ENCODE peak calls at places on chromosomes 11 and 22, in nine cellular contexts. One of them, this sample, is unnamed.

GRCh38 chr11:57662893-57663292 is 5.0 kb upstream of the ZDHHC5 start:
- DNase-seq in brain microvascular endothelial cell: no peak
- DNase-seq in hypothalamus: no peak
- DNase-seq in ELF-1: peak
- DNase-seq in SK-N-MC: no peak
- DNase-seq in stromal cell of bone marrow: no peak
- DNase-seq in natural killer cell treated with Interleukin-12 subunit alpha and Interleukin-12 subunit beta and Interleukin-15 and Interleukin-18, amount 100 ng/mL, for 72 hours: no peak
- DNase-seq in stimulated activated CD8-positive, alpha-beta memory T cell treated with anti-CD3 and anti-CD28 coated beads, Interleukin-4, amount 100 ng/mL, for 4 hours: no peak
- DNase-seq in cardiac fibroblast: no peak
- DNase-seq in this sample: no peak

GRCh38 chr11:6413791-6414231 is 5.1 kb downstream of the APBB1 start:
- DNase-seq in brain microvascular endothelial cell: no peak
- DNase-seq in hypothalamus: no peak
- DNase-seq in ELF-1: no peak
- DNase-seq in SK-N-MC: no peak
- DNase-seq in stromal cell of bone marrow: no peak
- DNase-seq in natural killer cell treated with Interleukin-12 subunit alpha and Interleukin-12 subunit beta and Interleukin-15 and Interleukin-18, amount 100 ng/mL, for 72 hours: peak
- DNase-seq in stimulated activated CD8-positive, alpha-beta memory T cell treated with anti-CD3 and anti-CD28 coated beads, Interleukin-4, amount 100 ng/mL, for 4 hours: no peak
- DNase-seq in cardiac fibroblast: no peak
- DNase-seq in this sample: no peak

GRCh38 chr11:26929806-26930517 is 64.0 kb upstream of the FIBIN start:
- DNase-seq in brain microvascular endothelial cell: no peak
- DNase-seq in hypothalamus: no peak
- DNase-seq in ELF-1: no peak
- DNase-seq in SK-N-MC: no peak
- DNase-seq in stromal cell of bone marrow: no peak
- DNase-seq in natural killer cell treated with Interleukin-12 subunit alpha and Interleukin-12 subunit beta and Interleukin-15 and Interleukin-18, amount 100 ng/mL, for 72 hours: no peak
- DNase-seq in stimulated activated CD8-positive, alpha-beta memory T cell treated with anti-CD3 and anti-CD28 coated beads, Interleukin-4, amount 100 ng/mL, for 4 hours: no peak
- DNase-seq in cardiac fibroblast: no peak
- DNase-seq in this sample: no peak

GRCh38 chr22:25350551-25350971 is 131.1 kb downstream of the CRYBB2 start:
- DNase-seq in brain microvascular endothelial cell: no peak
- DNase-seq in hypothalamus: no peak
- DNase-seq in ELF-1: no peak
- DNase-seq in SK-N-MC: no peak
- DNase-seq in stromal cell of bone marrow: no peak
- DNase-seq in natural killer cell treated with Interleukin-12 subunit alpha and Interleukin-12 subunit beta and Interleukin-15 and Interleukin-18, amount 100 ng/mL, for 72 hours: no peak
- DNase-seq in stimulated activated CD8-positive, alpha-beta memory T cell treated with anti-CD3 and anti-CD28 coated beads, Interleukin-4, amount 100 ng/mL, for 4 hours: no peak
- DNase-seq in cardiac fibroblast: no peak
- DNase-seq in this sample: no peak

GRCh38 chr11:108734956-108735559 is 70.2 kb downstream of the DDX10 start:
- DNase-seq in brain microvascular endothelial cell: peak
- DNase-seq in hypothalamus: no peak
- DNase-seq in ELF-1: no peak
- DNase-seq in SK-N-MC: no peak
- DNase-seq in stromal cell of bone marrow: no peak
- DNase-seq in natural killer cell treated with Interleukin-12 subunit alpha and Interleukin-12 subunit beta and Interleukin-15 and Interleukin-18, amount 100 ng/mL, for 72 hours: no peak
- DNase-seq in stimulated activated CD8-positive, alpha-beta memory T cell treated with anti-CD3 and anti-CD28 coated beads, Interleukin-4, amount 100 ng/mL, for 4 hours: no peak
- DNase-seq in cardiac fibroblast: peak
- DNase-seq in this sample: no peak

GRCh38 chr11:109000531-109000930 is 335.7 kb downstream of the DDX10 start:
- DNase-seq in brain microvascular endothelial cell: no peak
- DNase-seq in hypothalamus: no peak
- DNase-seq in ELF-1: no peak
- DNase-seq in SK-N-MC: no peak
- DNase-seq in stromal cell of bone marrow: no peak
- DNase-seq in natural killer cell treated with Interleukin-12 subunit alpha and Interleukin-12 subunit beta and Interleukin-15 and Interleukin-18, amount 100 ng/mL, for 72 hours: no peak
- DNase-seq in stimulated activated CD8-positive, alpha-beta memory T cell treated with anti-CD3 and anti-CD28 coated beads, Interleukin-4, amount 100 ng/mL, for 4 hours: no peak
- DNase-seq in cardiac fibroblast: no peak
- DNase-seq in this sample: no peak

GRCh38 chr11:35047179-35047578 is 91.8 kb upstream of the CD44 start:
- DNase-seq in brain microvascular endothelial cell: no peak
- DNase-seq in hypothalamus: no peak
- DNase-seq in ELF-1: no peak
- DNase-seq in SK-N-MC: no peak
- DNase-seq in stromal cell of bone marrow: no peak
- DNase-seq in natural killer cell treated with Interleukin-12 subunit alpha and Interleukin-12 subunit beta and Interleukin-15 and Interleukin-18, amount 100 ng/mL, for 72 hours: no peak
- DNase-seq in stimulated activated CD8-positive, alpha-beta memory T cell treated with anti-CD3 and anti-CD28 coated beads, Interleukin-4, amount 100 ng/mL, for 4 hours: no peak
- DNase-seq in cardiac fibroblast: no peak
- DNase-seq in this sample: no peak

GRCh38 chr11:112903310-112903709 is 57.9 kb upstream of the NCAM1 start:
- DNase-seq in brain microvascular endothelial cell: no peak
- DNase-seq in hypothalamus: peak
- DNase-seq in ELF-1: no peak
- DNase-seq in SK-N-MC: no peak
- DNase-seq in stromal cell of bone marrow: no peak
- DNase-seq in natural killer cell treated with Interleukin-12 subunit alpha and Interleukin-12 subunit beta and Interleukin-15 and Interleukin-18, amount 100 ng/mL, for 72 hours: no peak
- DNase-seq in stimulated activated CD8-positive, alpha-beta memory T cell treated with anti-CD3 and anti-CD28 coated beads, Interleukin-4, amount 100 ng/mL, for 4 hours: no peak
- DNase-seq in cardiac fibroblast: no peak
- DNase-seq in this sample: no peak

GRCh38 chr11:75223954-75224643 is 16.5 kb upstream of the TPBGL start:
- DNase-seq in brain microvascular endothelial cell: no peak
- DNase-seq in hypothalamus: no peak
- DNase-seq in ELF-1: no peak
- DNase-seq in SK-N-MC: no peak
- DNase-seq in stromal cell of bone marrow: no peak
- DNase-seq in natural killer cell treated with Interleukin-12 subunit alpha and Interleukin-12 subunit beta and Interleukin-15 and Interleukin-18, amount 100 ng/mL, for 72 hours: no peak
- DNase-seq in stimulated activated CD8-positive, alpha-beta memory T cell treated with anti-CD3 and anti-CD28 coated beads, Interleukin-4, amount 100 ng/mL, for 4 hours: no peak
- DNase-seq in cardiac fibroblast: no peak
- DNase-seq in this sample: no peak

GRCh38 chr22:42313804-42314581 is 43.5 kb upstream of the TCF20 start:
- DNase-seq in brain microvascular endothelial cell: peak
- DNase-seq in hypothalamus: no peak
- DNase-seq in ELF-1: peak
- DNase-seq in SK-N-MC: no peak
- DNase-seq in stromal cell of bone marrow: no peak
- DNase-seq in natural killer cell treated with Interleukin-12 subunit alpha and Interleukin-12 subunit beta and Interleukin-15 and Interleukin-18, amount 100 ng/mL, for 72 hours: no peak
- DNase-seq in stimulated activated CD8-positive, alpha-beta memory T cell treated with anti-CD3 and anti-CD28 coated beads, Interleukin-4, amount 100 ng/mL, for 4 hours: no peak
- DNase-seq in cardiac fibroblast: peak
- DNase-seq in this sample: no peak

GRCh38 chr11:67630943-67631331 is 1.2 kb upstream of the NUDT8 start:
- DNase-seq in brain microvascular endothelial cell: no peak
- DNase-seq in hypothalamus: no peak
- DNase-seq in ELF-1: no peak
- DNase-seq in SK-N-MC: no peak
- DNase-seq in stromal cell of bone marrow: no peak
- DNase-seq in natural killer cell treated with Interleukin-12 subunit alpha and Interleukin-12 subunit beta and Interleukin-15 and Interleukin-18, amount 100 ng/mL, for 72 hours: no peak
- DNase-seq in stimulated activated CD8-positive, alpha-beta memory T cell treated with anti-CD3 and anti-CD28 coated beads, Interleukin-4, amount 100 ng/mL, for 4 hours: no peak
- DNase-seq in cardiac fibroblast: no peak
- DNase-seq in this sample: no peak

GRCh38 chr22:20536590-20537324 is 29.3 kb downstream of the MED15 start:
- DNase-seq in brain microvascular endothelial cell: no peak
- DNase-seq in hypothalamus: no peak
- DNase-seq in ELF-1: no peak
- DNase-seq in SK-N-MC: no peak
- DNase-seq in stromal cell of bone marrow: no peak
- DNase-seq in natural killer cell treated with Interleukin-12 subunit alpha and Interleukin-12 subunit beta and Interleukin-15 and Interleukin-18, amount 100 ng/mL, for 72 hours: no peak
- DNase-seq in stimulated activated CD8-positive, alpha-beta memory T cell treated with anti-CD3 and anti-CD28 coated beads, Interleukin-4, amount 100 ng/mL, for 4 hours: no peak
- DNase-seq in cardiac fibroblast: no peak
- DNase-seq in this sample: no peak

GRCh38 chr11:120869097-120869496 is 154.8 kb upstream of the TBCEL start:
- DNase-seq in brain microvascular endothelial cell: no peak
- DNase-seq in hypothalamus: no peak
- DNase-seq in ELF-1: no peak
- DNase-seq in SK-N-MC: no peak
- DNase-seq in stromal cell of bone marrow: no peak
- DNase-seq in natural killer cell treated with Interleukin-12 subunit alpha and Interleukin-12 subunit beta and Interleukin-15 and Interleukin-18, amount 100 ng/mL, for 72 hours: no peak
- DNase-seq in stimulated activated CD8-positive, alpha-beta memory T cell treated with anti-CD3 and anti-CD28 coated beads, Interleukin-4, amount 100 ng/mL, for 4 hours: no peak
- DNase-seq in cardiac fibroblast: no peak
- DNase-seq in this sample: no peak

GRCh38 chr11:64887757-64888405 is 9.5 kb upstream of the EHD1 start:
- DNase-seq in brain microvascular endothelial cell: peak
- DNase-seq in hypothalamus: peak
- DNase-seq in ELF-1: peak
- DNase-seq in SK-N-MC: no peak
- DNase-seq in stromal cell of bone marrow: no peak
- DNase-seq in natural killer cell treated with Interleukin-12 subunit alpha and Interleukin-12 subunit beta and Interleukin-15 and Interleukin-18, amount 100 ng/mL, for 72 hours: peak
- DNase-seq in stimulated activated CD8-positive, alpha-beta memory T cell treated with anti-CD3 and anti-CD28 coated beads, Interleukin-4, amount 100 ng/mL, for 4 hours: peak
- DNase-seq in cardiac fibroblast: peak
- DNase-seq in this sample: peak

GRCh38 chr22:38873469-38874411 is 1.7 kb upstream of the CBX6 start:
- DNase-seq in brain microvascular endothelial cell: no peak
- DNase-seq in hypothalamus: no peak
- DNase-seq in ELF-1: peak
- DNase-seq in SK-N-MC: no peak
- DNase-seq in stromal cell of bone marrow: no peak
- DNase-seq in natural killer cell treated with Interleukin-12 subunit alpha and Interleukin-12 subunit beta and Interleukin-15 and Interleukin-18, amount 100 ng/mL, for 72 hours: peak
- DNase-seq in stimulated activated CD8-positive, alpha-beta memory T cell treated with anti-CD3 and anti-CD28 coated beads, Interleukin-4, amount 100 ng/mL, for 4 hours: peak
- DNase-seq in cardiac fibroblast: no peak
- DNase-seq in this sample: no peak

GRCh38 chr22:36856121-36856791 is 4.5 kb upstream of the NCF4 start:
- DNase-seq in brain microvascular endothelial cell: peak
- DNase-seq in hypothalamus: peak
- DNase-seq in ELF-1: peak
- DNase-seq in SK-N-MC: peak
- DNase-seq in stromal cell of bone marrow: peak
- DNase-seq in natural killer cell treated with Interleukin-12 subunit alpha and Interleukin-12 subunit beta and Interleukin-15 and Interleukin-18, amount 100 ng/mL, for 72 hours: peak
- DNase-seq in stimulated activated CD8-positive, alpha-beta memory T cell treated with anti-CD3 and anti-CD28 coated beads, Interleukin-4, amount 100 ng/mL, for 4 hours: peak
- DNase-seq in cardiac fibroblast: peak
- DNase-seq in this sample: peak

GRCh38 chr11:113247231-113247630 is 67.2 kb upstream of the TTC12 start:
- DNase-seq in brain microvascular endothelial cell: no peak
- DNase-seq in hypothalamus: no peak
- DNase-seq in ELF-1: peak
- DNase-seq in SK-N-MC: no peak
- DNase-seq in stromal cell of bone marrow: no peak
- DNase-seq in natural killer cell treated with Interleukin-12 subunit alpha and Interleukin-12 subunit beta and Interleukin-15 and Interleukin-18, amount 100 ng/mL, for 72 hours: no peak
- DNase-seq in stimulated activated CD8-positive, alpha-beta memory T cell treated with anti-CD3 and anti-CD28 coated beads, Interleukin-4, amount 100 ng/mL, for 4 hours: no peak
- DNase-seq in cardiac fibroblast: no peak
- DNase-seq in this sample: no peak

GRCh38 chr11:393219-394033 is 583 bp upstream of the PKP3 start:
- DNase-seq in brain microvascular endothelial cell: peak
- DNase-seq in hypothalamus: no peak
- DNase-seq in ELF-1: peak
- DNase-seq in SK-N-MC: no peak
- DNase-seq in stromal cell of bone marrow: peak
- DNase-seq in natural killer cell treated with Interleukin-12 subunit alpha and Interleukin-12 subunit beta and Interleukin-15 and Interleukin-18, amount 100 ng/mL, for 72 hours: no peak
- DNase-seq in stimulated activated CD8-positive, alpha-beta memory T cell treated with anti-CD3 and anti-CD28 coated beads, Interleukin-4, amount 100 ng/mL, for 4 hours: no peak
- DNase-seq in cardiac fibroblast: peak
- DNase-seq in this sample: peak

GRCh38 chr11:56706486-56706885 is 7.6 kb downstream of the OR9G1 start:
- DNase-seq in brain microvascular endothelial cell: no peak
- DNase-seq in hypothalamus: no peak
- DNase-seq in ELF-1: peak
- DNase-seq in SK-N-MC: no peak
- DNase-seq in stromal cell of bone marrow: no peak
- DNase-seq in natural killer cell treated with Interleukin-12 subunit alpha and Interleukin-12 subunit beta and Interleukin-15 and Interleukin-18, amount 100 ng/mL, for 72 hours: no peak
- DNase-seq in stimulated activated CD8-positive, alpha-beta memory T cell treated with anti-CD3 and anti-CD28 coated beads, Interleukin-4, amount 100 ng/mL, for 4 hours: no peak
- DNase-seq in cardiac fibroblast: no peak
- DNase-seq in this sample: no peak

GRCh38 chr11:19345519-19345847 is 104.7 kb upstream of the E2F8 start:
- DNase-seq in brain microvascular endothelial cell: no peak
- DNase-seq in hypothalamus: peak
- DNase-seq in ELF-1: peak
- DNase-seq in SK-N-MC: no peak
- DNase-seq in stromal cell of bone marrow: no peak
- DNase-seq in natural killer cell treated with Interleukin-12 subunit alpha and Interleukin-12 subunit beta and Interleukin-15 and Interleukin-18, amount 100 ng/mL, for 72 hours: no peak
- DNase-seq in stimulated activated CD8-positive, alpha-beta memory T cell treated with anti-CD3 and anti-CD28 coated beads, Interleukin-4, amount 100 ng/mL, for 4 hours: no peak
- DNase-seq in cardiac fibroblast: peak
- DNase-seq in this sample: no peak

GRCh38 chr22:20951151-20951931 is 15.7 kb upstream of the AIFM3 start:
- DNase-seq in brain microvascular endothelial cell: no peak
- DNase-seq in hypothalamus: no peak
- DNase-seq in ELF-1: no peak
- DNase-seq in SK-N-MC: no peak
- DNase-seq in stromal cell of bone marrow: no peak
- DNase-seq in natural killer cell treated with Interleukin-12 subunit alpha and Interleukin-12 subunit beta and Interleukin-15 and Interleukin-18, amount 100 ng/mL, for 72 hours: no peak
- DNase-seq in stimulated activated CD8-positive, alpha-beta memory T cell treated with anti-CD3 and anti-CD28 coated beads, Interleukin-4, amount 100 ng/mL, for 4 hours: no peak
- DNase-seq in cardiac fibroblast: no peak
- DNase-seq in this sample: no peak

GRCh38 chr11:104668797-104669463 is 229.3 kb downstream of the CASP12 start:
- DNase-seq in brain microvascular endothelial cell: peak
- DNase-seq in hypothalamus: no peak
- DNase-seq in ELF-1: no peak
- DNase-seq in SK-N-MC: no peak
- DNase-seq in stromal cell of bone marrow: peak
- DNase-seq in natural killer cell treated with Interleukin-12 subunit alpha and Interleukin-12 subunit beta and Interleukin-15 and Interleukin-18, amount 100 ng/mL, for 72 hours: no peak
- DNase-seq in stimulated activated CD8-positive, alpha-beta memory T cell treated with anti-CD3 and anti-CD28 coated beads, Interleukin-4, amount 100 ng/mL, for 4 hours: no peak
- DNase-seq in cardiac fibroblast: peak
- DNase-seq in this sample: peak

GRCh38 chr22:44729391-44730012 is 22.9 kb upstream of the ARHGAP8 start:
- DNase-seq in brain microvascular endothelial cell: peak
- DNase-seq in hypothalamus: peak
- DNase-seq in ELF-1: no peak
- DNase-seq in SK-N-MC: no peak
- DNase-seq in stromal cell of bone marrow: no peak
- DNase-seq in natural killer cell treated with Interleukin-12 subunit alpha and Interleukin-12 subunit beta and Interleukin-15 and Interleukin-18, amount 100 ng/mL, for 72 hours: peak
- DNase-seq in stimulated activated CD8-positive, alpha-beta memory T cell treated with anti-CD3 and anti-CD28 coated beads, Interleukin-4, amount 100 ng/mL, for 4 hours: no peak
- DNase-seq in cardiac fibroblast: peak
- DNase-seq in this sample: no peak

This sample was measured in HTR-8/SVneo.